ENCODE peak calls at places on chromosomes 4 and X, in eight cellular contexts. E is stimulated activated CD4-positive, alpha-beta T cell treated with anti-CD3 and anti-CD28 coated beads, Interleukin-15, amount 100 ng/mL, for 48 hours; T is HFF-Myc; S is CD8-positive, alpha-beta memory T cell; Y is posterior vena cava; K is AG09319; U is heart right ventricle; N is fibroblast of lung. C is an unnamed sample.

GRCh38 chr4:14180166-14180565 is 552.6 kb upstream of the BOD1L1 start:
- DNase-seq in K (no peak), T (no peak), Y (no peak), S (no peak), N (no peak), E (no peak), U (no peak), C (no peak)

GRCh38 chr4:188162698-188163097 is 23.5 kb downstream of the TRIML1 start:
- DNase-seq in U (no peak), N (no peak), S (no peak), T (no peak), Y (no peak), E (no peak), K (no peak), C (no peak)

GRCh38 chrX:112868586-112868985 is 28.0 kb upstream of the AMOT start:
- DNase-seq in Y (no peak), K (no peak), E (no peak), S (no peak), T (no peak), U (no peak), N (no peak), C (no peak)

GRCh38 chrX:115968436-115969252 is 201.9 kb upstream of the AGTR2 start:
- DNase-seq in U (peak; percentile 58), Y (peak; percentile 84), K (no peak), N (peak; percentile 22), S (no peak), T (no peak), E (no peak), C (no peak)

GRCh38 chr4:35300996-35301774 is 943.1 kb downstream of the ARAP2 start:
- DNase-seq in E (no peak), S (no peak), N (no peak), U (no peak), K (no peak), Y (no peak), T (no peak), C (no peak)

GRCh38 chr4:77564231-77564630 is 41.4 kb upstream of the CXCL13 start:
- DNase-seq in U (no peak), Y (no peak), S (no peak), T (no peak), E (no peak), N (peak; percentile 63), K (no peak), C (no peak)

GRCh38 chrX:12865359-12865758 is 1.5 kb upstream of the TLR7 start:
- DNase-seq in T (no peak), U (no peak), K (no peak), E (no peak), Y (no peak), N (peak; percentile 27), S (no peak), C (no peak)

GRCh38 chr4:81446634-81447033 is 25.1 kb downstream of the RASGEF1B start:
- DNase-seq in U (no peak), K (no peak), Y (no peak), S (no peak), N (no peak), T (no peak), E (no peak), C (no peak)

GRCh38 chr4:140047017-140047640 is 106.9 kb downstream of the MAML3 start:
- DNase-seq in Y (no peak), K (no peak), N (no peak), T (no peak), E (no peak), S (no peak), U (peak; percentile 65), C (no peak)

GRCh38 chrX:13938053-13938765 is 91.5 kb downstream of the GEMIN8 start:
- DNase-seq in N (peak; percentile 8), S (no peak), K (no peak), Y (no peak), E (no peak), T (no peak), U (peak; percentile 16), C (no peak)

GRCh38 chr4:1678244-1678643 is 5.9 kb downstream of the FAM53A start:
- DNase-seq in K (no peak), U (no peak), S (no peak), Y (peak; percentile 19), E (no peak), N (no peak), T (no peak), C (no peak)

GRCh38 chr4:168636506-168637176 is 139.8 kb downstream of the PALLD start:
- DNase-seq in E (no peak), Y (no peak), K (no peak), T (no peak), U (no peak), S (no peak), N (peak; percentile 89), C (no peak)

GRCh38 chr4:112077743-112078142 is 67.5 kb upstream of the FAM241A start:
- DNase-seq in E (no peak), T (no peak), S (no peak), U (no peak), Y (no peak), K (no peak), N (no peak), C (no peak)

GRCh38 chrX:30181353-30181752 is 34.0 kb upstream of the MAGEB2 start:
- DNase-seq in Y (no peak), U (no peak), S (no peak), K (no peak), N (no peak), E (no peak), T (no peak), C (no peak)

GRCh38 chrX:43969504-43970501 is 3.4 kb downstream of the NDP start:
- DNase-seq in Y (no peak), E (no peak), S (no peak), T (no peak), U (no peak), N (no peak), K (no peak), C (no peak)

GRCh38 chr4:55116450-55116849 is 8.9 kb downstream of the KDR start:
- DNase-seq in N (no peak), U (no peak), K (peak; percentile 8), Y (no peak), T (no peak), S (no peak), E (no peak), C (peak; percentile 4)

GRCh38 chr4:162458051-162458450 is 294.3 kb upstream of the FSTL5 start:
- DNase-seq in Y (no peak), K (no peak), S (no peak), U (no peak), E (no peak), T (no peak), N (no peak), C (no peak)

GRCh38 chr4:3880595-3881120 is 114.5 kb downstream of the ADRA2C start:
- DNase-seq in K (no peak), U (peak; percentile 71), E (peak; percentile 50), S (peak; percentile 47), Y (no peak), N (peak; percentile 38), T (peak; percentile 14), C (peak; percentile 90)

C was measured in Karpas-422.